ENCODE peak calls at places on chromosomes 16 and 17, in six cellular contexts. Q is vagina, R is AG09319, H is fibroblast of mammary gland, U is IMR-90, E is fibroblast of pulmonary artery. F is an unnamed sample.

GRCh38 chr17:80679816-80680215 is 135.2 kb downstream of the RPTOR start:
- DNase-seq in Q (no peak), R (no peak), H (no peak), U (no peak), E (no peak), F (no peak)

GRCh38 chr16:14378684-14379467 is 251.2 kb downstream of the PARN start:
- DNase-seq in Q (no peak), R (peak), H (peak), U (peak), E (no peak), F (no peak)

GRCh38 chr17:4796550-4796915 is 569 bp downstream of the PSMB6 start:
- DNase-seq in Q (no peak), R (no peak), H (peak), U (peak), E (peak), F (no peak)

GRCh38 chr16:4263504-4264436 is 9.1 kb downstream of the TFAP4 start:
- DNase-seq in Q (no peak), R (peak), H (peak), U (peak), E (peak), F (no peak)

GRCh38 chr17:30378191-30378796 is 433 bp upstream of the CPD start:
- DNase-seq in Q (no peak), R (no peak), H (no peak), U (peak), E (peak), F (no peak)

GRCh38 chr17:10328971-10329923 is 43.6 kb downstream of the MYH13 start:
- DNase-seq in Q (no peak), R (no peak), H (no peak), U (no peak), E (no peak), F (no peak)

GRCh38 chr17:28372945-28373274 is 1.4 kb downstream of the SARM1 start:
- DNase-seq in Q (no peak), R (no peak), H (no peak), U (no peak), E (no peak), F (peak)

GRCh38 chr17:77374170-77374936 is 233.6 kb downstream of the SEC14L1 start:
- DNase-seq in Q (no peak), R (peak), H (peak), U (peak), E (peak), F (no peak)

GRCh38 chr17:59829217-59830006 is 63.3 kb downstream of the TUBD1 start:
- DNase-seq in Q (no peak), R (no peak), H (peak), U (peak), E (peak), F (no peak)

GRCh38 chr16:2486645-2487516 is 12.0 kb downstream of the TBC1D24 start:
- DNase-seq in Q (no peak), R (no peak), H (no peak), U (peak), E (no peak), F (peak)

GRCh38 chr17:18021372-18021771 is 17.6 kb downstream of the ATPAF2 start:
- DNase-seq in Q (no peak), R (no peak), H (no peak), U (no peak), E (no peak), F (no peak)

GRCh38 chr17:68819465-68819864 is 135.7 kb downstream of the ABCA8 start:
- DNase-seq in Q (no peak), R (no peak), H (no peak), U (no peak), E (no peak), F (no peak)

DNA sequence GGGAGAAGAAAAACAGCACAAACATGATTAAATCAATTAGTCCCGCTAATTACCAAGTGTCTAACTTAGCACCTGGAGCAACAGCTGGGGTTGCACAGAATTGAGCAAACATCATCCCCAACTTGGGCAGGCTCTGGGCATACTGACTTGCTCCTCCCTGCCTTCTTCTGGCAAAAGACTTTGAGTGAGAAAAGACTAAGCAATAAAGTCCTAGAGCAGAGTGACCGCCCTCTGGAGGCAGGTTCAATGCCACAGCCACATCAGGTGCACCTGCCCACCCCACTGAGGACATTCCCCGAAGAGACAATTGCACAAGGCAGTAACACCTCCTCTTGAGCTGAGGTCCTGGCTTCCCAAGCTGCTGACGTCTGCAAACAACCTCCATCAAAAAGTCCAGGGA is 358.3 kb downstream of the SOX9 start:
- DNase-seq in Q (no peak), R (no peak), H (no peak), U (no peak), E (no peak), F (no peak)
- TF ChIP-seq CTCF in Q (no peak), R (no peak), H (no peak), U (no peak), E (no peak), F (no peak)

GRCh38 chr16:27246439-27246838 is 22.1 kb downstream of the NSMCE1 start:
- DNase-seq in Q (peak), R (no peak), H (no peak), U (no peak), E (no peak), F (no peak)
- TF ChIP-seq CTCF in Q (no peak), R (no peak), H (no peak), U (no peak), E (no peak), F (no peak)

GRCh38 chr17:48374650-48375230 is 55.3 kb downstream of the SKAP1 start:
- DNase-seq in Q (no peak), R (no peak), H (peak), U (no peak), E (no peak), F (no peak)
- TF ChIP-seq CTCF in Q (peak), R (no peak), H (peak), U (peak), E (peak), F (peak)

DNA sequence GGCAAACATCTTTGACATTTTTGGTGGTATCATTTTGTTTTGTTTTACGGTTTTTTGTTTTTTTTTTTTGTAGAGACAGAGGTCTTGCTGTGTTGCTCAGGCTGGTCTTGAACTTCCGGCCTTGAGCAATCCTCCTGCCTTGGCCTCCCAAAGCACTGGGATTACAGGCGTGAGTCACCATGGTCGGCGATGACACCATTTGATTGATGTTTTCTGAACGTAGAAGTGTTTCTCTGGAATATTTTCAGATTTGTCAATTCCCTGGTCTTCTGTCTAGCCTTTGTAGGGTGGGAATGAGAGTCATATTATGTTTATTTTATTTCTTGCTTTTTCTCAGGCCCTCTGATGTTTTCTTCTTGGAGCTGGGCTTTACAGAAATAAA is 32.2 kb upstream of the BRD7 start:
- DNase-seq in Q (peak), R (no peak), H (peak), U (no peak), E (no peak), F (no peak)
- TF ChIP-seq CTCF in Q (no peak), R (no peak), H (no peak), U (no peak), E (no peak), F (no peak)

DNA sequence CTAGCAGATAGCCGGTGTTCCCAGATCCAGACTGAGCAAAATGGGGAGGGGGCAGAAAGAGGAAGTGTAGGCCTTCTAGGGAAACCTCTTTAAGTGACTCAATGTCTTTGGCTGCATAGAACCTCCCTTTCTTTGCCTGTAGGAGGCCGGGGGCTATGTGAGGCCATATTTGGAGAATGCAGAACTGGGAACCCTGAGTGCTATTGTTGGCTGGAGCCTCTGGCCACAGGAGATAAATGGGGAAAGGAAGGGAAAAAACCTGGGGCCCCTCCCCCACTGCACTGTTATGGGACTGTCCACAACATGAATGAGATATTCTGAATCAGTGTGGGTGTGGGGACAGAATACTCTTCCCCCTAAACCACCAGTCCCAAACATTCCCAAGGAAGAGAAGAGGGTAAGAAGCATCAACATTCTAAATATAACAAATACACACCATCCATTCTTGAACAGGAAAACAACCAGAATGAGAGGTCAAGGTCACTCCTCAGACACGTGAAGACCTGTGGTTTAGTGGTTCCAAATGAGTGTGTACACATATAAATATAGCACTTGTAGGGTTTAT is 2.4 kb downstream of the VPS25 start:
- DNase-seq in Q (no peak), R (no peak), H (no peak), U (peak), E (peak), F (no peak)
- TF ChIP-seq CTCF in Q (no peak), R (no peak), H (no peak), U (no peak), E (no peak), F (no peak)

DNA sequence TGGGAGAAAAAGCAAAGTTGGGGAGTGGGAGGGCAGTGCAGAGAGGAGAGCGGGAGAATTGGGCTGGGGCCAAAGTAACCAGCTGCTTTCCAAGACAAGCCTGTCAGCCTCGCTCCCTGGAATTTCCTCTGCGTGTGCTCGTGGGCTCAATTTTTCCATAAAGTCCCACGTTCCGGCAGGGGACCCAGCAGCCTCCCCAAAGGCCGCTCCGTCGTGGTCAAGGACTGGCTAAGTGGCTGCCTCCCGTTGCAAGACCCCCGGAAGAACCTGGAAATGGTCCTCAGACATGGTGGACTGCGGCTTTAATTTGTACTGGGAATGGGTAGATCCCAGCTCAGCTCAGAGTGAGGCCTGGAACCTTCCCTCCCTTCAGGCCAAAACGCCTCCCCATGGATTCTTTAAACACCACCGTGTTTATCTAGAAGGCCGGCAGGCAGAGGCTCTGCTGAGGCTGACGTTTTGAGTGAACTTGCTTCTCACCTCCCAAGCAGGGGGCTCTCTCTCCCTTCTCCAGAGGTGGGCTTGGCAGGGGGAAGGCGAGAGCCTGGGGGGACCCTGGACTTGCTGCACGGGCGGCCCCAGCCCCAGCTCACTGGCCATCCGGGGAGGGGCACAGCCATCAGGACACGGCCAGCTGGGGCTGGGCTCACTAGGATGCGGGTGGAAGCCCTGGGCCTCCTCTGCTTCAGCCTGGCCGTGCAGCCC is 190.0 kb downstream of the C16orf95 start:
- DNase-seq in Q (no peak), R (no peak), H (no peak), U (peak), E (peak), F (no peak)
- TF ChIP-seq CTCF in Q (no peak), R (no peak), H (no peak), U (peak), E (no peak), F (peak)

GRCh38 chr17:62995377-62995885 is 29.4 kb downstream of the TANC2 start:
- DNase-seq in Q (no peak), R (no peak), H (peak), U (peak), E (peak), F (no peak)
- TF ChIP-seq CTCF in Q (no peak), R (peak), H (peak), U (peak), E (peak), F (peak)

GRCh38 chr17:42609182-42609813 is at the start of the genes RETREG3 and TUBG1:
- DNase-seq in Q (peak), R (peak), H (peak), U (peak), E (peak), F (peak)
- TF ChIP-seq CTCF in Q (no peak), R (no peak), H (peak), U (peak), E (peak), F (peak)

GRCh38 chr16:69890114-69890890 is 60.8 kb upstream of the CLEC18A start:
- DNase-seq in Q (no peak), R (peak), H (peak), U (peak), E (peak), F (no peak)

GRCh38 chr16:69888005-69888560 is 63.1 kb upstream of the CLEC18A start:
- DNase-seq in Q (no peak), R (no peak), H (no peak), U (no peak), E (no peak), F (no peak)

GRCh38 chr16:69886726-69887125 is 64.4 kb upstream of the CLEC18A start:
- DNase-seq in Q (no peak), R (no peak), H (no peak), U (no peak), E (no peak), F (no peak)

GRCh38 chr16:69890891-69891282 is 60.2 kb upstream of the CLEC18A start:
- DNase-seq in Q (no peak), R (no peak), H (no peak), U (no peak), E (no peak), F (no peak)

DNA sequence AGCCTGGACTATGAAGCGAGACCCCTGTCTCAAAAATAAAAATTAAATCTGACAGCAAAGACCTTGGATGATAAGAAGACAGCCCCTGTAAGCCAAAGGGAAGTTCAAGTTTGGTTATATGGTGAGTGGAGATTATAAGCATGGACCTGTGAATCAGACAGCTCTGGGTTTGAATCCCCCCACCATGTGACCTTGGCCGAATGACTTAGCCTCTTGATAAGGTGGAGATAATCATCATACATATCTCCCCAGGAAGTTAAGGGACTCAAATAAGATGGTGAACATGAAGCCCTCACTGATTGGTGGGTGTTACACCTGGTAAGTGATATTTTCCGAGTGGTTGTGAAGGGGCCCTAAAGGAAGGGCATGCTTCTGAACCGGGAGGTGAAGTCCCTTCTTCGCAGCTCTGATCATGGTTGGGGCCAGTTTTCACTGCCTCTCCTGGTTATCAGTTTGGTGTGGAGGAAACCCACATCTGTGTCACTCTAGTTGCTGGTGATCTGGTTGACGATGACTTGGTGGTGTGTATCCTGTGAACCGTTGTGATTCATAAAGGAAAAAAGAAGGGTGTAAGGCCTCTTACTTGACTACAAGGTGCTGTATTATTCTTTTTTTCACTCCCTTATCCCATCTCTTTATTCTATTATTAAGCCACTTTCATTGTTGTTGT is 61.7 kb upstream of the CLEC18A start:
- DNase-seq in Q (no peak), R (no peak), H (no peak), U (no peak), E (no peak), F (no peak)
- TF ChIP-seq CTCF in Q (no peak), R (no peak), H (no peak), U (no peak), E (no peak), F (no peak)